ENCODE peak calls at places on chromosome 22, in six cellular contexts. P is cardiac muscle cell, U is M059J, Y is PC-9, K is lung, B is kidney epithelial cell. C is an unnamed sample.
A peak's percentile ranks its signal among the peaks of the same experiment; 100 is the strongest.

GRCh38 chr22:31650391-31650790 is 11.6 kb downstream of the PISD start:
- DNase-seq in B (peak; percentile 88), Y (peak; percentile 37), P (peak; percentile 91), K (no peak), U (peak; percentile 74), C (peak; percentile 41)

GRCh38 chr22:30047364-30047738 is 32.9 kb upstream of the HORMAD2 start:
- DNase-seq in U (peak; percentile 22), P (peak; percentile 17), Y (no peak), K (no peak), B (no peak), C (no peak)

GRCh38 chr22:36729321-36729720 is 25.8 kb upstream of the CACNG2 start:
- DNase-seq in U (no peak), K (no peak), Y (no peak), P (no peak), B (no peak), C (no peak)

GRCh38 chr22:40444483-40444787 is 74.0 kb downstream of the SGSM3 start:
- DNase-seq in U (no peak), Y (no peak), B (no peak), P (no peak), K (no peak), C (no peak)

GRCh38 chr22:24697671-24698082 is 76.8 kb downstream of the PIWIL3 start:
- DNase-seq in B (no peak), U (no peak), Y (no peak), K (peak; percentile 76), P (no peak), C (no peak)

GRCh38 chr22:31244044-31244942 is 32.2 kb downstream of the LIMK2 start:
- DNase-seq in U (peak; percentile 83), K (no peak), P (peak; percentile 80), Y (peak; percentile 55), B (peak; percentile 65), C (no peak)

GRCh38 chr22:23789638-23790037 is 2.9 kb downstream of the SMARCB1 start:
- DNase-seq in K (no peak), Y (no peak), B (no peak), P (no peak), U (no peak), C (no peak)

GRCh38 chr22:27798526-27799333 is 2.8 kb downstream of the MN1 start:
- DNase-seq in K (no peak), U (no peak), Y (no peak), B (no peak), P (peak; percentile 59), C (no peak)

GRCh38 chr22:22948651-22949611 is 61.3 kb downstream of the IGLL5 start:
- DNase-seq in K (no peak), U (no peak), P (peak; percentile 68), Y (no peak), B (no peak), C (no peak)

GRCh38 chr22:50523806-50524663 is 1.4 kb downstream of the SCO2 start:
- DNase-seq in B (no peak), Y (peak; percentile 28), K (no peak), P (no peak), U (no peak), C (no peak)

GRCh38 chr22:20979243-20979809 is 2.8 kb upstream of the LZTR1 start:
- DNase-seq in U (no peak), Y (no peak), K (peak; percentile 78), B (peak; percentile 49), P (peak; percentile 93), C (peak; percentile 59)

GRCh38 chr22:33756508-33756949 is 163.7 kb downstream of the LARGE1 start:
- DNase-seq in U (no peak), Y (no peak), P (no peak), B (no peak), K (no peak), C (no peak)

GRCh38 chr22:41543854-41544670 is at the start of gene POLR3H:
- DNase-seq in P (peak; percentile 99), K (peak; percentile 99), U (peak; percentile 96), Y (peak; percentile 99), B (peak; percentile 90), C (peak; percentile 99)

GRCh38 chr22:39309881-39310714 is 9.3 kb downstream of the RPL3 start:
- DNase-seq in U (peak; percentile 28), P (peak; percentile 66), B (no peak), Y (peak; percentile 24), K (no peak), C (no peak)

GRCh38 chr22:43118953-43119458 is 8.5 kb downstream of the BIK start:
- DNase-seq in U (no peak), P (peak; percentile 29), B (no peak), K (no peak), Y (no peak), C (no peak)

GRCh38 chr22:48258841-48259240 is 1496.4 kb downstream of the TBC1D22A start:
- DNase-seq in B (no peak), P (no peak), Y (no peak), K (no peak), U (no peak), C (no peak)

GRCh38 chr22:39524753-39525657 is 4.6 kb downstream of the ATF4 start:
- DNase-seq in B (no peak), Y (no peak), U (peak; percentile 43), P (no peak), K (no peak), C (no peak)

GRCh38 chr22:34847072-34847471 is 218.9 kb upstream of the ISX start:
- DNase-seq in U (peak; percentile 72), P (no peak), K (no peak), B (peak; percentile 55), Y (no peak), C (no peak)

GRCh38 chr22:48138427-48138826 is 1376.0 kb downstream of the TBC1D22A start:
- DNase-seq in B (no peak), K (no peak), Y (no peak), P (no peak), U (no peak), C (no peak)

GRCh38 chr22:29369460-29369859 is 18.9 kb downstream of the AP1B1 start:
- DNase-seq in K (peak; percentile 44), U (peak; percentile 66), Y (peak; percentile 24), B (no peak), P (peak; percentile 81), C (peak; percentile 64)

GRCh38 chr22:28203286-28203685 is 284.2 kb upstream of the PITPNB start:
- DNase-seq in U (no peak), K (no peak), B (no peak), Y (no peak), P (no peak), C (no peak)

GRCh38 chr22:38462960-38463784 is 4.7 kb upstream of the KDELR3 start:
- DNase-seq in U (no peak), K (no peak), B (no peak), P (peak; percentile 55), Y (no peak), C (no peak)

GRCh38 chr22:39960791-39961746 is 872 bp downstream of the TMA7B start:
- DNase-seq in B (peak; percentile 89), K (peak; percentile 42), U (peak; percentile 94), P (peak; percentile 98), Y (no peak), C (no peak)

GRCh38 chr22:41009222-41009948 is 58.2 kb downstream of the RBX1 start:
- DNase-seq in P (peak; percentile 27), Y (peak; percentile 51), B (no peak), K (no peak), U (peak; percentile 76), C (no peak)

GRCh38 chr22:39815882-39816395 is 77.6 kb downstream of the ENTHD1 start:
- DNase-seq in Y (no peak), B (no peak), P (no peak), U (no peak), K (no peak), C (no peak)

GRCh38 chr22:20027966-20028854 is 7.3 kb downstream of the TANGO2 start:
- DNase-seq in B (no peak), U (no peak), K (no peak), P (peak; percentile 35), Y (no peak), C (no peak)

C was measured in uterus.